ENCODE peak calls at places on chromosomes 3 and 15, in five cellular contexts. J is transverse colon, P is GM12878, N is GM23338, T is suprapubic skin. F is an unnamed sample.

GRCh38 chr15:52419494-52419893 is 109.2 kb downstream of the MYO5A start:
- DNase-seq in N (no peak), J (no peak), P (no peak), T (no peak), F (no peak)

GRCh38 chr3:144142151-144142855 is 170.7 kb downstream of the DIPK2A start:
- DNase-seq in N (no peak), T (no peak), J (no peak), P (no peak), F (no peak)

GRCh38 chr3:189349772-189350171 is 178.0 kb downstream of the TPRG1 start:
- DNase-seq in T (no peak), P (no peak), N (no peak), J (no peak), F (no peak)

GRCh38 chr3:139020868-139021234 is at the start of gene PRR23B:
- DNase-seq in J (no peak), T (no peak), P (no peak), N (peak), F (no peak)

GRCh38 chr15:27210176-27210575 is 239.2 kb downstream of the GABRG3 start:
- DNase-seq in P (no peak), J (no peak), T (no peak), N (no peak), F (no peak)

GRCh38 chr3:42516443-42516842 is 14.0 kb downstream of the VIPR1 start:
- DNase-seq in T (no peak), N (no peak), J (peak), P (no peak), F (peak)

GRCh38 chr3:81352867-81353266 is 408.6 kb downstream of the GBE1 start:
- DNase-seq in P (no peak), J (no peak), T (no peak), N (peak), F (no peak)

GRCh38 chr3:60274098-60274497 is 977.2 kb downstream of the FHIT start:
- DNase-seq in J (no peak), T (no peak), P (no peak), N (no peak), F (no peak)

GRCh38 chr3:42036483-42036823 is 54.7 kb upstream of the TRAK1 start:
- DNase-seq in T (no peak), N (no peak), P (no peak), J (no peak), F (peak)

GRCh38 chr3:184409331-184409926 is 29.6 kb downstream of the CHRD start:
- DNase-seq in P (no peak), J (no peak), N (no peak), T (no peak), F (no peak)

GRCh38 chr15:70430029-70430428 is 332.3 kb upstream of the TLE3 start:
- DNase-seq in N (no peak), J (no peak), T (no peak), P (no peak), F (no peak)

GRCh38 chr3:70358978-70359580 is 46.6 kb upstream of the MDFIC2 start:
- DNase-seq in T (no peak), J (no peak), N (peak), P (no peak), F (no peak)

GRCh38 chr3:103991461-103992115 is 1375.1 kb upstream of the ALCAM start:
- DNase-seq in P (no peak), T (no peak), N (peak), J (no peak), F (no peak)
- TF ChIP-seq CTCF in P (peak), T (no peak), N (peak), J (no peak), F (no peak)

DNA sequence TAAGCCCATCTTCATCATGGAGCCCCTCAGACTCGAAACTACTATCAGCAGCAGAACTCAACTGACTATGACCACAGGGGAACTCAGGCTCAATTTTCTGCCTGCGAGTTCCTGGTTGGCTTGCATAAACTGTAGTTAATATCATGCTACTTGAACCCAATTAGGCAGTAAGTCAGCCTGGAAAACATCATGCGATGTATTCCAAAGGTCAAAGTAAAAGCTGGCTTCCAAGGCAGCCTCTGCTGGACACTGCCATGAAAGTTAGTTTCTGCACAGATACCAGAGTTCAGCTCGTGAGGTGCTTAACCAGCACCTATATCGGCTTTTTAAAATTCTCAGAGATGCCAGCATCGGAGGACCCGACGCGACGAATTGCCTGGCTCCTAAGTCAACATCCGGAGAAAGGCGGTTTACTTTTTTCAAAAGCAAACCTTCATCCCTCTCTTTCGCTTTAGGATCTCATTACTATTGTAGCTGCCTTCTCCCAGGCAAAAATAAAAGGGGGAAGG is 3.8 kb downstream of the ANP32A start:
- DNase-seq in P (no peak), N (no peak), J (peak), T (no peak), F (peak)
- TF ChIP-seq POLR2AphosphoS5 in P (no peak), N (no peak), J (peak), T (no peak), F (no peak)

GRCh38 chr3:125280966-125281365 is 68.4 kb upstream of the SLC12A8 start:
- DNase-seq in T (no peak), N (peak), J (no peak), P (no peak), F (no peak)

GRCh38 chr3:125278155-125278554 is 65.6 kb upstream of the SLC12A8 start:
- DNase-seq in N (peak), J (no peak), P (no peak), T (no peak), F (no peak)

GRCh38 chr3:125287248-125287647 is 74.7 kb upstream of the SLC12A8 start:
- DNase-seq in N (no peak), T (no peak), J (no peak), P (no peak), F (no peak)

DNA sequence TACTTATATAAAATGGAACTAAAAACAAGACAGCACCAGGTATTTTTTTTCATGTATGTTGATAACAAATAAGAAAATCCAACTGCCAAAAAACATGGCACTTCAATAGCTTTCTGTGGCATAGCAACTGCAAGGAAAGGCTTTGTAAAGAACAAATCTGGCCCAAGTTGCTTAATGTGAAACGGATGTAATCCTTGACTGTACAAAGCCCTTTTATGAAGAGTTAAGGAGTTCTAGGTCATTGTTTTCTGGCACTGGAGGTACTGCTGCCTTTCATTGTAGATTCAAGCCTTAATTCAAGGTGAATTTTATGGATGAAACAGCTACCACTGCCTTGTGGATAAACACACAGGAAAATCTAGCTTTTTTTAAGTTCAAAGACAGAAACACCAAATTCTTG is 68.9 kb upstream of the SLC12A8 start:
- DNase-seq in N (no peak), T (no peak), J (no peak), P (no peak), F (no peak)
- H3K27ac ChIP-seq in N (peak), T (no peak), J (no peak), P (no peak), F (no peak)

DNA sequence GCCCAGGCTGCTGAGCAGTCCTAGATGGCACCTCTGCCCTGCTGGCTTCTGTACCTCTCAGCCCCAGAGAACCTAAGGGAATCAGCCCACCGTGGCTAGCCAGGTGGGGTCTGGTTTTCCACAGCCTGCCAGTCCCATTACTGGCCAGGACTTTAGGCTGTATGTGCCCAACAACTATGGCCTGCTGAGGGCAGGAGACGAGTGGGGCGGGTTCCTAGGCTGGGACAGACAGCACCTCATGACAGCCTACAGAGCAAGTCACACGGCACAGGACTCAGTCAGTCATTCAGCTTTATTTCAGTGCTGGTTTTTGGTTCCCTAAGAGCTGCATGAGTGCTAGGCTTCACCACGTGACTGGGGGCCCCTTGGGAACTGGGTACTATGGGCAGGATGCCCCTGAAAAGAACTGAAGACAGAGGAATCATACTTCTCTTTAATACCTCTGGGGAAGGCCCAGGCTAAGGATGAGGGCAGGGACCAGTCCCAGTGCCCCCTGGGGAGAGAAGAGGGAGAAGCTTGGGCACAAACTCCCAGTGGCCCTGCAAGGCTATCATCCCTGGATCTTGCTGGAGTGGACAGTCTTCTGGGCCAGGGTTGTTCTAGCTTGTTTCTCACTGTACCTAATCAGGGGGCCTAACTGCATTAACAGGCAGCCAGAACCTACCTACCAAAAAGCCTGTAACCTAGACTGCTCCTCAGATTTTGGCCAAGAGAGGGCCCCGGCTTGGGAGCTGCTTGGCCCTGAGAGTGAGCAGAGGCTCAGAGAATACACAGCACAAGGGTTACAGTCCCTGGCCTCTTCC is 14.8 kb downstream of the CLK3 start:
- DNase-seq in P (no peak), T (no peak), N (no peak), J (no peak), F (no peak)
- TF ChIP-seq CTCF in P (no peak), T (no peak), N (no peak), J (no peak), F (no peak)

DNA sequence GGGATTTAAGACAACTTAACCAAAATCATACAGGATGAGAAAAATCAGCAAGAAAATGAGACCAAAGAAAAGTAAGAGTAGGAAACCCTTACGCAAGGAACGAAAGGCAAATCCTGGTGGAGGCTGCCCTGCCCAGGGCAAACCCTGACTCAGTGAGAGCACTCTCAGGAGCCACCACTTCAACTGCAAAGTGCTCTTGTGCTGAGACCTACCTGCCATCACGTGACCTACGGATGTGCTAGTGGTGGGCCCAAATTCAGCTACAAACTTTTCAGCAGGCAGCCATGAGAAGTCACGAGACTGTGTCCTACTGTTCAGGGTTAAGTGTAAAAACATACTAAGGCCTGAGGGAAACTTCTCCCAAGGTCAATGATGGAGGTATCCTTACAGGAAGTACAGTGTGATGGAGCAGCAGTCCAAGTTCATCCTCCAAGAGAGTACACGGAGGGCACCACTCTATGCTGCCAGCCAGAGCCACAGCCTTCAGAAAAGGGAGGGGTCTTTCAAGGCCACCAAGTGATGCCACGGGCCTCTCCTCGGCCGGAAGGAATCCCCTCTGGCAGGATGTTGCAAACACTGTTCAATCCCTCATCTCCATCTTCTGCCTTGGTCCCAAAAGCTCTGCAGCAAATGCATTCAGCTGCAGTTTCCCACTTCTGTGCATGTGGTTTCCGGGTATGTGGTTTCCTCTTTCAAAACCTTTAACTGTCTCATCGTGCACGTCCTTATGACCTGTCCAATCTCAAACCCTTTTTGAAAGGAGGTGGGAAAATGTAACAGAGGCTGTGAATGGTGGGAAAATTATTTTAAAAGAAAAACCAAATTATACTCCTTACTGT is 9.5 kb downstream of the CHSY1 start:
- DNase-seq in N (no peak), J (peak), T (no peak), P (peak), F (no peak)
- TF ChIP-seq POLR2AphosphoS5 in N (no peak), J (no peak), T (no peak), P (peak), F (peak)

GRCh38 chr3:97699889-97700288 is 64.7 kb upstream of the ARL6 start:
- DNase-seq in N (no peak), T (no peak), P (no peak), J (no peak), F (no peak)

GRCh38 chr3:97692831-97693230 is 71.7 kb upstream of the ARL6 start:
- DNase-seq in P (no peak), N (no peak), J (no peak), T (no peak), F (no peak)

GRCh38 chr3:97694876-97695275 is 69.7 kb upstream of the ARL6 start:
- DNase-seq in J (no peak), N (no peak), P (no peak), T (no peak), F (no peak)

DNA sequence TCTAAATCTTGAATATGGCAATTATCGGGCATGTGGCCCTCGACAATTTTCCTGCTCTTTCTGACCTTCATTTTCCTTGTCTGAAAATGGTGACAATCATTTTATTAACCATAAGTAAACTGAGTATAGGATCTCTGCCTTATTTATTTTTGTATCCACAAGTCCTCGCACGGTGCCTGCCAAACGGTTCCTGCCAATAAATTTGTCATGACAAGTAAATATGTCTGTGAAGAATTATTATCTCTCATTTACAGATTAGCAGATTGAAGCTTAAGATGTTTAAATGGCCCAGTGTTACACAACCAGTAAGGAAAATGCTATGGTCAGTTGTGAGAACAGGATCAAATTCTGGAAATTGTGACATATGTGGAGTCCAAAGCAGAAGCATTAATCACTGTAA is 65.9 kb upstream of the ARL6 start:
- DNase-seq in P (no peak), T (no peak), N (no peak), J (no peak), F (no peak)
- H3K27ac ChIP-seq in P (no peak), T (no peak), N (no peak), J (no peak), F (no peak)

DNA sequence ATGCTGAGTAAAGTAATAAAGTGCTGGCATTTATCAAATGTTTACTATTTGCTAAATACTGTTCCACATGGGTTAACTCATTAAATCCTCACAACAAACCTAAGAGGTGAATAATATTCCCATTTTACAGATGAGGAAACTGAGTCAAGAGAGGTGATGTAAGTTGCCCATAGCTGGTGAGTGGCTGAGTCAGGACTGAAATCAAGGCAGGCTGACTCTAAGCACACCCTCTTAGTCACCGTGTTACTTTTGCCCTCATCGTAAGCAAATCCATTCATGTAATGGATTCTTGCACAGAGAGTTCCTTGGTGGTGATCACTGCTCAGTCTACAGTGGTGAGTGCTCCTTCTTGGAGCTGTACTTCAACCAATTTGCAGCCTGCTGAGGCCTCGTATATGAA is 28.9 kb upstream of the PTX3 start:
- DNase-seq in T (no peak), J (no peak), P (no peak), N (no peak), F (no peak)
- TF ChIP-seq CTCF in T (no peak), J (no peak), P (no peak), N (no peak), F (no peak)

GRCh38 chr3:4981160-4981687 is 2.0 kb downstream of the BHLHE40 start:
- DNase-seq in N (no peak), P (no peak), J (no peak), T (no peak), F (no peak)

GRCh38 chr3:4982773-4983738 is 3.8 kb downstream of the BHLHE40 start:
- DNase-seq in T (no peak), P (no peak), N (no peak), J (no peak), F (no peak)

GRCh38 chr3:4980229-4981159 is 1.3 kb downstream of the BHLHE40 start:
- DNase-seq in N (peak), P (peak), T (peak), J (peak), F (peak)

GRCh38 chr3:4983739-4984510 is 4.7 kb downstream of the BHLHE40 start:
- DNase-seq in J (peak), T (no peak), N (no peak), P (peak), F (no peak)

DNA sequence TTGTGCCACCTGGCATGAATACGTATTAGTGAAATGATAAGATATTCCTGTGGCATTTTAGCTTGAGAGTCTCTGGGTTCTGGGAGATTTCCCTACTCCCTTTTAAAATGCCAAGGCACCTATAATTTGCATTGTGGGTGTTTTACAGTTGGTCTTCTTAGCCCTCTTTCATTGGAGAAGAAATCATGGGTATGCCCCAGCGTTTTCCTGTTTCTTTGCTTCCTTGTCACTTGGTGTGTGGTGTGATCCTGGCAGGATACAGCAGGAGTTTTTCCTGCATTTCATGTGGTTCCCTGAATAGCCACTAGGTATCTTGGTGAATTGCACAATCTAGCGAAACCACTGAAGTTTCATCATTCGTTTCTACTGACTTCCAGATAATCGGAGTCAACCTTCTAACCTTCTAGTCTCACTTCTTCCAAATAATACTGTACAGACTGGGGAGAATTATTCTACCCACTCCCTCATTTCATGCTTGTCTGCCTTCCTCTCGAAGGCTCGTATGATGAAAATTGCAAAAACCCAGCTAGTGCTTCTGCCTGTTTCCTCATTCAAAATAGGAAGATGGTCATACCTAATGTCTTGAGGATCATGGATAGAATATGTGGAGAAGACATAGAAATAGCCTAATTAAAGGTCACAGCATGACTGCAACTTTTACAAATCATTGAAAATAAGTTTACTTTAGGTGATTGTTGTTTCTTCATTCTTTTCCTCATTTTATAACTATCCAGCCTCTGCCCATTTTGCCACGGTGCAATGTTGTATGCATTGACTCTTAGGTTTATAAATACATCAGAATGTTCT is 2.7 kb downstream of the BHLHE40 start:
- DNase-seq in J (no peak), N (peak), T (no peak), P (no peak), F (peak)
- TF ChIP-seq POLR2AphosphoS5 in J (peak), N (no peak), T (peak), P (peak), F (peak)

DNA sequence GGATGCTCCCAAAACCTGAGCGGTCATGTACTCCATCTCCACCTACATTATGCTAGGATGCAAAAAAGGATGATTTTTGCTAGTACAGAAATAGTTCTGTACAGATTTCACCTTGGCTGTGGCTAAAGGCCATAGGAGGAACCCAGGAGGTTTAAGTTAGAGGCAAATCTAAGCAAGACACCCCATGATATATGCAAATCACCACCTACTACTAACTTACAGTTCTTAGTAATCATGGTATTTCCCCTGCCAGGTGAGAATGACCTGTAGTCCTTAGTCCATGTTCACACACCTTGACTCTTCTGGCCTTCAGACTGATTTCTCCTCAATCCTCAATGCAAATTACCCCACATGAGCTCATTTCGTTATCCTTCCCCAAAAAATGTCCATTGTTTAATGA is 154.2 kb downstream of the IMPG2 start:
- DNase-seq in N (no peak), P (no peak), J (no peak), T (no peak), F (no peak)
- H3K27ac ChIP-seq in N (no peak), P (no peak), J (no peak), T (no peak), F (no peak)

GRCh38 chr3:160343132-160343531 is 55.9 kb downstream of the IFT80 start:
- DNase-seq in P (no peak), J (no peak), N (peak), T (no peak), F (no peak)
- TF ChIP-seq CTCF in P (no peak), J (peak), N (peak), T (peak), F (peak)